ENCODE peak calls at places on chromosomes 7 and 10, in seven cellular contexts. W, X, D, B, O, U and G are unnamed samples.

GRCh38 chr10:104337985-104338735 is at the start of gene ITPRIP:
- DNase-seq in W (peak), X (peak), D (peak), B (peak), O (peak), U (peak), G (no peak)

GRCh38 chr10:123043409-123043925 is 34.7 kb downstream of the ACADSB start:
- DNase-seq in W (peak), X (peak), D (peak), B (peak), O (peak), U (peak), G (no peak)

GRCh38 chr7:15669443-15669842 is 17.0 kb downstream of the MEOX2 start:
- DNase-seq in W (peak), X (no peak), D (no peak), B (no peak), O (no peak), U (no peak), G (no peak)

GRCh38 chr7:13945670-13946069 is 43.8 kb downstream of the ETV1 start:
- DNase-seq in W (peak), X (no peak), D (no peak), B (no peak), O (no peak), U (peak), G (no peak)

GRCh38 chr10:21166557-21167287 is 269.6 kb upstream of the NEBL start:
- DNase-seq in W (no peak), X (no peak), D (no peak), B (no peak), O (no peak), U (no peak), G (no peak)

GRCh38 chr7:35725280-35725680 is 30.3 kb upstream of the HERPUD2 start:
- DNase-seq in W (no peak), X (no peak), D (no peak), B (no peak), O (peak), U (no peak), G (no peak)

GRCh38 chr10:121668336-121669009 is 70.2 kb upstream of the FGFR2 start:
- DNase-seq in W (no peak), X (no peak), D (no peak), B (peak), O (peak), U (peak), G (no peak)

GRCh38 chr10:49285232-49285631 is 13.7 kb upstream of the C10orf71 start:
- DNase-seq in W (no peak), X (no peak), D (no peak), B (no peak), O (peak), U (no peak), G (no peak)

GRCh38 chr7:136956232-136956631 is 87.8 kb downstream of the CHRM2 start:
- DNase-seq in W (peak), X (no peak), D (no peak), B (no peak), O (peak), U (no peak), G (no peak)

GRCh38 chr7:44398506-44398905 is 73.1 kb upstream of the CAMK2B start:
- DNase-seq in W (no peak), X (no peak), D (no peak), B (no peak), O (no peak), U (peak), G (no peak)

GRCh38 chr7:44383566-44383965 is 58.2 kb upstream of the CAMK2B start:
- DNase-seq in W (peak), X (no peak), D (no peak), B (no peak), O (no peak), U (no peak), G (no peak)

GRCh38 chr7:155265960-155266359 is 31.7 kb upstream of the INSIG1 start:
- DNase-seq in W (no peak), X (no peak), D (no peak), B (no peak), O (no peak), U (no peak), G (no peak)

GRCh38 chr10:79239275-79239779 is 107.9 kb upstream of the PPIF start:
- DNase-seq in W (peak), X (peak), D (no peak), B (peak), O (no peak), U (no peak), G (no peak)

GRCh38 chr7:50783304-50783703 is 608 bp upstream of the GRB10 start:
- DNase-seq in W (no peak), X (no peak), D (no peak), B (no peak), O (no peak), U (no peak), G (no peak)
- TF ChIP-seq EZH2 in W (no peak), X (no peak), D (no peak), B (no peak), O (no peak), U (no peak), G (no peak)

GRCh38 chr7:123802249-123802648 is 42.7 kb upstream of the HYAL4 start:
- DNase-seq in W (no peak), X (no peak), D (no peak), B (no peak), O (no peak), U (no peak), G (no peak)

GRCh38 chr7:123797673-123798526 is 47.1 kb upstream of the HYAL4 start:
- DNase-seq in W (peak), X (peak), D (peak), B (peak), O (peak), U (peak), G (peak)

GRCh38 chr7:123795917-123796316 is 47.1 kb upstream of the WASL start:
- DNase-seq in W (no peak), X (no peak), D (no peak), B (peak), O (no peak), U (no peak), G (no peak)

GRCh38 chr7:123796568-123796967 is 47.8 kb upstream of the WASL start:
- DNase-seq in W (no peak), X (no peak), D (no peak), B (no peak), O (no peak), U (no peak), G (no peak)

GRCh38 chr7:123798527-123799188 is 46.3 kb upstream of the HYAL4 start:
- DNase-seq in W (peak), X (no peak), D (peak), B (peak), O (no peak), U (no peak), G (no peak)
- H3K27ac ChIP-seq in W (no peak), X (no peak), D (no peak), B (peak), O (no peak), U (no peak), G (peak)

GRCh38 chr7:8068892-8069686 is 100.5 kb downstream of the GLCCI1 start:
- DNase-seq in W (no peak), X (no peak), D (no peak), B (no peak), O (no peak), U (no peak), G (no peak)

GRCh38 chr7:8063706-8064297 is 95.2 kb downstream of the GLCCI1 start:
- DNase-seq in W (peak), X (no peak), D (no peak), B (no peak), O (no peak), U (peak), G (no peak)

GRCh38 chr7:8060241-8060640 is 91.6 kb downstream of the GLCCI1 start:
- DNase-seq in W (no peak), X (no peak), D (no peak), B (no peak), O (no peak), U (no peak), G (no peak)

GRCh38 chr7:8065356-8065813 is 96.8 kb downstream of the GLCCI1 start:
- DNase-seq in W (peak), X (no peak), D (no peak), B (no peak), O (no peak), U (peak), G (peak)

DNA sequence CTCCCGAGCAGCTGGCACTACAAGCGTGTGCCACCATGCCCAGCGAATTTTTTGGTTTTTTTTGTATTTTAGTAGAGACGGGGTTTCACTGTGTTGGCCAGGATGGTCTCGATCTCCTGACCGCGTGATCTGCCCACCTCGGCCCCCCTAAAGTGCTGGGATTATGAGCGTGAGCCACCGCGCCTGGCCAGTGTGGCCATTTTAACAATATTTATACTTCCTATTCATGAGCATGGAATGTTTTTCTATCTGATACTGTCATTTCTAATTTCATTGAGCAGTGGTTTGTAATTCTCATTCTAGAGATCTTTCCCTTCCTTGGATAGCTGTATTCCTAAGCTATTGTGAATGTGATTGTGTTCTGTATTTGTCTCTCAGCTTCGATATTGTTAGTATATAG is 96.2 kb downstream of the GLCCI1 start:
- DNase-seq in W (no peak), X (no peak), D (no peak), B (no peak), O (no peak), U (no peak), G (no peak)
- H3K4me3 ChIP-seq in W (no peak), X (no peak), D (no peak), B (no peak), O (no peak), U (no peak), G (no peak)

DNA sequence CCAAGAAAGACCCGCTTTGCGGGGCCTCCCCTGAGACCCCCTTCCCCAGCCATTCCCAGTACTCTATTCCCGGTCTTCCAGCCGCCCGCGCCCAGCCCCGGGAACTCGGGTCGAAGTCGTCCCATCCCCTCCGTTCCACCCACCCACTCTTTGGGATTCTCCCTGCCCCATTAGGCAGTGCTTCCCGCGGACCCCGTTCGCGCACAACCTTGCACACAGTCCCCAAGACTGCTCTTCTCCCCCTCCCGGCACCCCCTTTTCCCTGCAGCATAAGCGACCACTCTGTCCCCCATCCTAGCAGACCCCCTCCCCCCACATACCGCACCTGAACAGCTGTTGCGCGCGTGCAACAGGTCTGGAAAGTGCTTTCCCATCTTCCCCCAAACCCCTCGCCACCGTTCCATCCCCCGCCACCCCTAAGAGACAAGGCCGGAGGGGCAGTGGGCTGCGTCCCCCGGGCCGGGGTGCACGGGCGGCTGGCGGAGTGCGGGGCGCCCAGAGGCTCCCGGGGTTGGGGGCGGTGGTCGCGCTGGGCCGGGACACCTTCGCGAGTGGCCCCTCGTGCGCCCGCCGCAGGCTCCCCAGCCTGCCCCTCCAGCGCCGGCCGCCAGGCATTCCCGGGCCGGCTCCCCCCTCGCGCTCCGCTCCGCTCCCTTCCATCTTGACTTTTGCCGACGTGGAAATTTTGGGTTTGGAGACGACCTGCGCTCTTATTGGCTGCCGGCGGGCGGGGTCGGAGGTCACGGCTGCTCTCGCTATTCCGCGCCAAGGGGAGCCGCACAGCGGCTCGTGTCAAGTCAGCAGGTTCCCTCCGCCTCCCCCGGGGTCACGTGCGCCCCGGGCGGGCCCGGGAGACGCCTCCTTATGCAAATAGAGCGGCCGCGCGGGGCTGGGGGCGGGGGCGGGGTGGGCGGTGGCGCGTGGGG is 201.2 kb upstream of the NFE2L3 start:
- DNase-seq in W (peak), X (peak), D (peak), B (peak), O (peak), U (peak), G (no peak)
- TF ChIP-seq EZH2 in W (no peak), X (no peak), D (no peak), B (no peak), O (no peak), U (no peak), G (no peak)

DNA sequence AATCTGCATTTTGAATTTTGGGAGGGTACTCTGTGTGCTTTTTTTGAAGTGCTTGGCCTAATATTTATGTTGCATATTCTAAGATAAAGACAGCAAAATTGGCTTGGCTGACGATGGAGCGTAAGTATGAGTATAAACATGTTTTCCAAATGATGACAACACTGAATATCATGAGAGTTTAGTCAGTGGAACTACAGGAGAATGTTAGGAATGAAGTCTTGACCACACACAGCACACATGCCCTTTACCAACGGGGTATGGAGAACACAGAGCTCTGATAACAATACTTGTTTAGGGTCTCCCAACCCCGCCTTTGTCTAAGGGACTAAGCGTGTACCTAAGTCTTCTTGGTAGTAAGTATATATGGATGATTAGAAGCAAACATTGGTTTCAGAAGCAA is 253.9 kb upstream of the FZD8 start:
- DNase-seq in W (peak), X (no peak), D (no peak), B (no peak), O (no peak), U (no peak), G (no peak)
- H3K27ac ChIP-seq in W (no peak), X (no peak), D (no peak), B (no peak), O (no peak), U (no peak), G (no peak)